ENCODE peak calls at places on chromosomes 3 and 15, in seven cellular contexts. G is NCI-H748 treated with DMSO at 0.1 percent for 48 hours; U is activated CD8-positive, alpha-beta T cell treated with anti-CD3 and anti-CD28 coated beads, Interleukin-2, amount 10 ng/mL, durations not matched to agents 7 days and 5 days; H is fibroblast of pulmonary artery; B is NCI-H82; E is activated CD4-positive, alpha-beta memory T cell treated with anti-CD3 and anti-CD28 coated beads for 36 hours; I is left cardiac atrium. Q is an unnamed sample.

GRCh38 chr15:87416591-87417257 is 839.8 kb downstream of the NTRK3 start:
- DNase-seq in G (no peak), U (no peak), H (no peak), B (no peak), E (no peak), I (no peak), Q (no peak)

GRCh38 chr3:57959407-57960173 is 48.6 kb upstream of the FLNB start:
- DNase-seq in G (no peak), U (no peak), H (peak), B (no peak), E (no peak), I (peak), Q (no peak)

GRCh38 chr3:16048435-16049318 is 125.8 kb upstream of the GALNT15 start:
- DNase-seq in G (no peak), U (peak), H (peak), B (peak), E (peak), I (peak), Q (peak)

GRCh38 chr3:78589242-78589641 is 1178.6 kb downstream of the ROBO1 start:
- DNase-seq in G (no peak), U (no peak), H (no peak), B (peak), E (no peak), I (no peak), Q (no peak)

GRCh38 chr15:46815765-46816164 is 901.5 kb upstream of the SEMA6D start:
- DNase-seq in G (peak), U (no peak), H (no peak), B (peak), E (no peak), I (peak), Q (no peak)

GRCh38 chr3:141050913-141051632 is at the start of gene SPSB4:
- DNase-seq in G (peak), U (peak), H (peak), B (peak), E (peak), I (peak), Q (peak)

GRCh38 chr15:50814634-50815033 is 49.1 kb upstream of the SPPL2A start:
- DNase-seq in G (no peak), U (no peak), H (no peak), B (no peak), E (no peak), I (no peak), Q (no peak)

GRCh38 chr15:85625856-85626255 is 168.9 kb downstream of the KLHL25 start:
- DNase-seq in G (no peak), U (peak), H (peak), B (no peak), E (peak), I (no peak), Q (no peak)

GRCh38 chr15:97991972-97992541 is 31.6 kb downstream of the ARRDC4 start:
- DNase-seq in G (no peak), U (no peak), H (no peak), B (no peak), E (no peak), I (no peak), Q (no peak)

GRCh38 chr3:155323063-155323666 is 29.7 kb upstream of the STRIT1 start:
- DNase-seq in G (peak), U (peak), H (peak), B (peak), E (no peak), I (no peak), Q (peak)

GRCh38 chr3:123332124-123332641 is 116.7 kb downstream of the ADCY5 start:
- DNase-seq in G (no peak), U (no peak), H (no peak), B (no peak), E (no peak), I (no peak), Q (no peak)

GRCh38 chr3:126654571-126655393 is at the start of gene TXNRD3:
- DNase-seq in G (peak), U (peak), H (peak), B (peak), E (peak), I (peak), Q (peak)

GRCh38 chr3:129723558-129724324 is 117.3 kb upstream of the PLXND1 start:
- DNase-seq in G (no peak), U (no peak), H (peak), B (no peak), E (no peak), I (peak), Q (no peak)

GRCh38 chr3:182364323-182364722 is 429.0 kb upstream of the ATP11B start:
- DNase-seq in G (no peak), U (no peak), H (no peak), B (peak), E (no peak), I (no peak), Q (no peak)

GRCh38 chr15:40091861-40092415 is 16.7 kb downstream of the BMF start:
- DNase-seq in G (no peak), U (no peak), H (no peak), B (peak), E (no peak), I (peak), Q (no peak)

GRCh38 chr3:176872771-176873209 is 324.5 kb downstream of the TBL1XR1 start:
- DNase-seq in G (peak), U (peak), H (peak), B (peak), E (peak), I (peak), Q (peak)

GRCh38 chr15:74840851-74841760 is 1.9 kb downstream of the ULK3 start:
- DNase-seq in G (no peak), U (no peak), H (no peak), B (no peak), E (no peak), I (no peak), Q (no peak)

GRCh38 chr3:123546133-123546755 is 38.6 kb downstream of the HACD2 start:
- DNase-seq in G (no peak), U (no peak), H (peak), B (no peak), E (no peak), I (no peak), Q (no peak)

GRCh38 chr15:70341566-70341965 is 243.8 kb upstream of the TLE3 start:
- DNase-seq in G (no peak), U (no peak), H (no peak), B (no peak), E (no peak), I (no peak), Q (no peak)

GRCh38 chr3:56878046-56878445 is 76.3 kb upstream of the ARHGEF3 start:
- DNase-seq in G (no peak), U (peak), H (peak), B (no peak), E (peak), I (no peak), Q (no peak)

GRCh38 chr3:80554304-80554703 is 786.5 kb upstream of the ROBO1 start:
- DNase-seq in G (no peak), U (no peak), H (no peak), B (no peak), E (no peak), I (no peak), Q (no peak)

GRCh38 chr3:126514161-126514560 is 3.4 kb downstream of the UROC1 start:
- DNase-seq in G (no peak), U (no peak), H (no peak), B (no peak), E (no peak), I (no peak), Q (no peak)

GRCh38 chr3:133038731-133039398 is 674 bp downstream of the TMEM108 start:
- DNase-seq in G (no peak), U (no peak), H (no peak), B (peak), E (peak), I (peak), Q (no peak)

GRCh38 chr3:69339766-69340165 is 46.1 kb downstream of the FRMD4B start:
- DNase-seq in G (no peak), U (no peak), H (no peak), B (peak), E (no peak), I (no peak), Q (no peak)

GRCh38 chr3:43013256-43013655 is 34.1 kb downstream of the GASK1A start:
- DNase-seq in G (no peak), U (no peak), H (no peak), B (no peak), E (no peak), I (no peak), Q (no peak)

GRCh38 chr3:31029756-31030155 is 135.3 kb upstream of the GADL1 start:
- DNase-seq in G (no peak), U (no peak), H (no peak), B (no peak), E (no peak), I (no peak), Q (no peak)

Q was measured in A549.